ENCODE peak calls at places on chromosome 17, in six cellular contexts. F is HT-29, C is A549, T is lower leg skin, B is breast epithelium, G is nephron progenitor cell. D is an unnamed sample.

GRCh38 chr17:40530988-40531971 is 29.9 kb upstream of the TNS4 start:
- DNase-seq in B (peak; percentile 49), G (no peak), C (no peak), F (no peak), T (peak; percentile 85), D (no peak)

GRCh38 chr17:48529191-48529979 is 1.4 kb downstream of the HOXB1 start:
- DNase-seq in F (no peak), C (no peak), G (peak; percentile 45), T (no peak), B (no peak), D (no peak)

GRCh38 chr17:29585080-29585751 is 4.2 kb downstream of the GIT1 start:
- DNase-seq in F (no peak), T (no peak), G (peak; percentile 8), B (no peak), C (no peak), D (no peak)

GRCh38 chr17:49494399-49494798 is 694 bp upstream of the NGFR start:
- DNase-seq in B (no peak), C (no peak), G (no peak), F (no peak), T (no peak), D (no peak)

GRCh38 chr17:2177235-2177811 is 122.4 kb downstream of the HIC1 start:
- DNase-seq in T (no peak), C (no peak), B (no peak), G (no peak), F (no peak), D (no peak)

GRCh38 chr17:31824771-31825360 is 34.2 kb downstream of the COPRS start:
- DNase-seq in B (no peak), C (no peak), F (no peak), T (no peak), G (no peak), D (no peak)

GRCh38 chr17:17892009-17892408 is 55.2 kb upstream of the SREBF1 start:
- DNase-seq in G (no peak), T (no peak), C (no peak), B (no peak), F (no peak), D (no peak)

GRCh38 chr17:11369570-11369969 is 128.6 kb downstream of the SHISA6 start:
- DNase-seq in B (no peak), C (no peak), F (no peak), G (no peak), T (no peak), D (no peak)

GRCh38 chr17:48961516-48962233 is 6.7 kb downstream of the GIP start:
- DNase-seq in B (no peak), F (no peak), G (peak; percentile 38), T (no peak), C (peak; percentile 86), D (peak; percentile 77)

GRCh38 chr17:64174686-64175456 is 44.9 kb upstream of the ERN1 start:
- DNase-seq in T (no peak), G (no peak), F (no peak), C (no peak), B (no peak), D (peak; percentile 65)

GRCh38 chr17:64572682-64573154 is 65.9 kb downstream of the CEP95 start:
- DNase-seq in G (no peak), T (no peak), B (no peak), C (no peak), F (no peak), D (peak; percentile 6)

GRCh38 chr17:28900986-28901726 is 1.7 kb downstream of the DHRS13 start:
- DNase-seq in F (no peak), C (no peak), T (no peak), G (no peak), B (no peak), D (no peak)

GRCh38 chr17:66630379-66630778 is 204.5 kb upstream of the CACNG5 start:
- DNase-seq in B (no peak), C (no peak), T (no peak), G (no peak), F (no peak), D (no peak)

GRCh38 chr17:73308017-73308823 is 3.6 kb downstream of the CDC42EP4 start:
- DNase-seq in G (no peak), B (peak; percentile 96), C (peak; percentile 92), F (peak; percentile 97), T (peak; percentile 92), D (peak; percentile 99)

GRCh38 chr17:75364078-75364477 is 41.4 kb downstream of the GRB2 start:
- DNase-seq in B (no peak), F (peak; percentile 27), T (no peak), G (no peak), C (no peak), D (peak; percentile 89)

GRCh38 chr17:38910325-38910724 is 15.1 kb upstream of the LASP1NB start:
- DNase-seq in F (no peak), B (no peak), C (no peak), G (no peak), T (peak; percentile 23), D (no peak)

GRCh38 chr17:72405662-72406230 is 284.9 kb downstream of the SOX9 start:
- DNase-seq in C (no peak), B (no peak), F (no peak), G (no peak), T (no peak), D (no peak)

GRCh38 chr17:6239237-6239798 is 169.1 kb downstream of the WSCD1 start:
- DNase-seq in C (no peak), T (peak; percentile 74), B (no peak), F (no peak), G (no peak), D (no peak)

D was measured in amniotic epithelial cell.